ENCODE peak calls at places on chromosomes 6 and 20, in six cellular contexts. K is effector CD4-positive, alpha-beta T cell; H is heart right ventricle; B is EH; J is mucosa of descending colon; S is adrenal gland. C is an unnamed sample.

GRCh38 chr6:9334979-9335378 is 899.6 kb upstream of the SLC35B3 start:
- DNase-seq in B (peak), J (no peak), K (no peak), S (no peak), H (no peak), C (no peak)

GRCh38 chr6:118495639-118496296 is 52.3 kb upstream of the PLN start:
- DNase-seq in J (no peak), S (no peak), B (peak), H (no peak), K (no peak), C (peak)

GRCh38 chr20:62143118-62143975 is at the start of the genes PSMA7 and SS18L1:
- DNase-seq in S (peak), B (peak), K (peak), H (peak), J (peak), C (peak)

GRCh38 chr6:107105511-107106116 is 9.7 kb downstream of the BEND3 start:
- DNase-seq in K (no peak), S (no peak), J (no peak), H (no peak), B (no peak), C (no peak)

GRCh38 chr6:103122766-103123601 is 1729.5 kb downstream of the GRIK2 start:
- DNase-seq in K (no peak), J (peak), H (peak), B (peak), S (peak), C (peak)

GRCh38 chr20:30487947-30488926 is 769.2 kb upstream of the DEFB115 start:
- DNase-seq in B (no peak), H (no peak), J (no peak), K (no peak), S (no peak), C (no peak)

GRCh38 chr6:132612449-132613116 is 11.5 kb downstream of the TAAR2 start:
- DNase-seq in J (no peak), H (no peak), S (no peak), B (no peak), K (no peak), C (no peak)

GRCh38 chr6:78844899-78845298 is 22.5 kb upstream of the IRAK1BP1 start:
- DNase-seq in H (no peak), B (no peak), S (no peak), K (no peak), J (no peak), C (no peak)

GRCh38 chr6:26743941-26744699 is 84.6 kb upstream of the ZNF322 start:
- DNase-seq in J (no peak), K (no peak), B (no peak), H (no peak), S (no peak), C (no peak)

GRCh38 chr20:54025166-54025835 is 45.1 kb downstream of the BCAS1 start:
- DNase-seq in K (no peak), H (no peak), B (no peak), J (no peak), S (no peak), C (peak)

GRCh38 chr6:168349718-168350117 is 30.1 kb upstream of the DACT2 start:
- DNase-seq in K (no peak), S (no peak), J (no peak), B (no peak), H (no peak), C (no peak)

GRCh38 chr6:49342410-49342809 is 120.6 kb downstream of the MMUT start:
- DNase-seq in K (no peak), H (no peak), J (no peak), S (no peak), B (no peak), C (no peak)

GRCh38 chr20:39880890-39881289 is 808.1 kb downstream of the MAFB start:
- DNase-seq in H (no peak), B (peak), S (peak), J (no peak), K (no peak), C (peak)

GRCh38 chr6:159969204-159969912 is 476 bp downstream of the IGF2R start:
- DNase-seq in J (peak), B (peak), H (no peak), S (no peak), K (no peak), C (no peak)

GRCh38 chr6:168314948-168315347 is 4.6 kb downstream of the DACT2 start:
- DNase-seq in H (no peak), S (no peak), K (no peak), B (no peak), J (no peak), C (no peak)

GRCh38 chr6:157019115-157019628 is 242.0 kb downstream of the ARID1B start:
- DNase-seq in H (no peak), J (no peak), S (no peak), B (peak), K (no peak), C (peak)

GRCh38 chr6:66605971-66606370 is 898.9 kb upstream of the EYS start:
- DNase-seq in H (no peak), K (no peak), B (no peak), J (no peak), S (no peak), C (peak)

C was measured in fibroblast of mammary gland.